ENCODE peak calls at places on chromosomes 16 and 17, in nine cellular contexts. A, N, O, J, D, X, L, V and T are unnamed samples.

GRCh38 chr16:84571010-84571409 is 46.9 kb downstream of the COTL1 start:
- DNase-seq in A (no peak), N (no peak), O (no peak), J (no peak), D (no peak), X (no peak), L (no peak), V (no peak), T (no peak)

GRCh38 chr16:51095890-51096626 is 55.0 kb downstream of the SALL1 start:
- DNase-seq in A (no peak), N (no peak), O (no peak), J (no peak), D (no peak), X (no peak), L (no peak), V (no peak), T (no peak)

GRCh38 chr17:42821176-42821575 is 2.9 kb downstream of the BECN1 start:
- DNase-seq in A (no peak), N (no peak), O (no peak), J (no peak), D (no peak), X (no peak), L (no peak), V (no peak), T (no peak)

GRCh38 chr17:68054296-68054900 is 18.9 kb downstream of the KPNA2 start:
- DNase-seq in A (no peak), N (no peak), O (no peak), J (no peak), D (no peak), X (no peak), L (no peak), V (no peak), T (no peak)

GRCh38 chr16:68079616-68080344 is 5.4 kb upstream of the NFATC3 start:
- DNase-seq in A (no peak), N (no peak), O (no peak), J (peak), D (no peak), X (no peak), L (peak), V (no peak), T (peak)

GRCh38 chr16:72073831-72074230 is 10.8 kb downstream of the HPR start:
- DNase-seq in A (no peak), N (no peak), O (no peak), J (no peak), D (no peak), X (no peak), L (no peak), V (no peak), T (no peak)

GRCh38 chr17:61594294-61594825 is 3.3 kb upstream of the NACA2 start:
- DNase-seq in A (no peak), N (no peak), O (no peak), J (no peak), D (no peak), X (peak), L (no peak), V (no peak), T (no peak)

GRCh38 chr16:81410643-81411235 is 33.9 kb upstream of the CMIP start:
- DNase-seq in A (no peak), N (no peak), O (no peak), J (no peak), D (no peak), X (no peak), L (no peak), V (no peak), T (no peak)

GRCh38 chr17:57210224-57210553 is 46.1 kb upstream of the MSI2 start:
- DNase-seq in A (no peak), N (no peak), O (no peak), J (no peak), D (no peak), X (peak), L (no peak), V (no peak), T (no peak)

GRCh38 chr16:75494696-75495601 is at the start of gene CHST6:
- DNase-seq in A (peak), N (peak), O (no peak), J (peak), D (no peak), X (no peak), L (no peak), V (no peak), T (no peak)

GRCh38 chr16:66988197-66988788 is at the start of gene CES4A:
- DNase-seq in A (no peak), N (no peak), O (no peak), J (peak), D (no peak), X (peak), L (no peak), V (no peak), T (no peak)

GRCh38 chr16:6195966-6196365 is 1098.4 kb upstream of the EEF2KMT start:
- DNase-seq in A (no peak), N (no peak), O (no peak), J (no peak), D (no peak), X (no peak), L (no peak), V (no peak), T (no peak)

GRCh38 chr17:81582769-81583168 is 30.6 kb upstream of the FAAP100 start:
- DNase-seq in A (no peak), N (no peak), O (no peak), J (no peak), D (no peak), X (no peak), L (no peak), V (no peak), T (no peak)

GRCh38 chr17:82876149-82876548 is 36.3 kb upstream of the ZNF750 start:
- DNase-seq in A (no peak), N (no peak), O (no peak), J (no peak), D (no peak), X (no peak), L (no peak), V (no peak), T (peak)

GRCh38 chr17:58176200-58176599 is 9.4 kb downstream of the OR4D2 start:
- DNase-seq in A (no peak), N (no peak), O (no peak), J (no peak), D (peak), X (no peak), L (no peak), V (no peak), T (no peak)

GRCh38 chr16:83717308-83717707 is 90.5 kb upstream of the HSBP1 start:
- DNase-seq in A (no peak), N (no peak), O (no peak), J (no peak), D (peak), X (no peak), L (no peak), V (no peak), T (peak)

GRCh38 chr16:48531011-48531962 is 78.7 kb downstream of the N4BP1 start:
- DNase-seq in A (no peak), N (no peak), O (no peak), J (no peak), D (no peak), X (no peak), L (no peak), V (peak), T (no peak)

GRCh38 chr17:47323382-47324223 is at the start of gene EFCAB13:
- DNase-seq in A (peak), N (peak), O (peak), J (peak), D (no peak), X (peak), L (peak), V (peak), T (peak)

GRCh38 chr17:80426671-80427326 is 11.8 kb downstream of the ENDOV start:
- DNase-seq in A (peak), N (peak), O (peak), J (peak), D (peak), X (peak), L (peak), V (peak), T (peak)

GRCh38 chr17:927611-928461 is 51.7 kb downstream of the NXN start:
- DNase-seq in A (no peak), N (no peak), O (no peak), J (no peak), D (no peak), X (peak), L (no peak), V (no peak), T (peak)

GRCh38 chr16:13178318-13178717 is 276.9 kb downstream of the SHISA9 start:
- DNase-seq in A (no peak), N (no peak), O (no peak), J (no peak), D (no peak), X (no peak), L (no peak), V (no peak), T (no peak)